ENCODE peak calls at places on chromosomes 5 and 9, in four cellular contexts. B is neuronal stem cell, I is H9, M is IMR-90. Y is an unnamed sample.

GRCh38 chr5:134380367-134380766 is 9.0 kb downstream of the UBE2B start:
- DNase-seq in B (no peak), I (no peak), M (no peak), Y (no peak)

GRCh38 chr9:96874947-96875459 is 20.7 kb upstream of the ZNF782 start:
- DNase-seq in B (no peak), I (no peak), M (peak), Y (peak)

GRCh38 chr5:24363789-24364534 is 280.8 kb downstream of the CDH10 start:
- DNase-seq in B (no peak), I (no peak), M (no peak), Y (no peak)

GRCh38 chr9:110214090-110214489 is 6.1 kb upstream of the C9orf152 start:
- DNase-seq in B (no peak), I (no peak), M (peak), Y (no peak)

GRCh38 chr5:24222866-24223265 is 421.9 kb downstream of the CDH10 start:
- DNase-seq in B (no peak), I (no peak), M (peak), Y (no peak)

GRCh38 chr5:32852535-32852934 is 141.4 kb downstream of the NPR3 start:
- DNase-seq in B (peak), I (peak), M (peak), Y (peak)

GRCh38 chr5:27592231-27592630 is 553.8 kb upstream of the CDH9 start:
- DNase-seq in B (no peak), I (no peak), M (no peak), Y (peak)

GRCh38 chr5:123450641-123451421 is 27.6 kb upstream of the CEP120 start:
- DNase-seq in B (no peak), I (no peak), M (no peak), Y (peak)

GRCh38 chr5:145543968-145544367 is 291.2 kb downstream of the PRELID2 start:
- DNase-seq in B (no peak), I (no peak), M (no peak), Y (no peak)

GRCh38 chr5:14267166-14267838 is 124.2 kb downstream of the TRIO start:
- DNase-seq in B (no peak), I (no peak), M (no peak), Y (no peak)

GRCh38 chr9:119368681-119369581 is at the start of gene BRINP1:
- DNase-seq in B (peak), I (peak), M (no peak), Y (peak)

GRCh38 chr5:121378559-121379359 is 472.9 kb upstream of the FTMT start:
- DNase-seq in B (no peak), I (peak), M (no peak), Y (no peak)

GRCh38 chr9:70569070-70569772 is 154.8 kb upstream of the KLF9 start:
- DNase-seq in B (no peak), I (no peak), M (peak), Y (peak)

GRCh38 chr5:137114529-137114928 is 384.6 kb downstream of the SPOCK1 start:
- DNase-seq in B (no peak), I (no peak), M (peak), Y (no peak)

GRCh38 chr5:179427032-179427675 is 81.9 kb upstream of the ADAMTS2 start:
- DNase-seq in B (no peak), I (no peak), M (no peak), Y (no peak)

GRCh38 chr5:141634720-141635119 is 1.9 kb downstream of the HDAC3 start:
- DNase-seq in B (no peak), I (no peak), M (no peak), Y (no peak)

GRCh38 chr5:103228056-103228455 is 30.5 kb upstream of the MACIR start:
- DNase-seq in B (no peak), I (no peak), M (no peak), Y (no peak)

GRCh38 chr5:103224894-103225246 is 33.7 kb upstream of the MACIR start:
- DNase-seq in B (no peak), I (no peak), M (no peak), Y (no peak)

GRCh38 chr5:103228588-103228987 is 30.0 kb upstream of the MACIR start:
- DNase-seq in B (no peak), I (no peak), M (no peak), Y (no peak)

GRCh38 chr5:103223031-103223955 is 35.3 kb upstream of the MACIR start:
- DNase-seq in B (no peak), I (peak), M (no peak), Y (no peak)

DNA sequence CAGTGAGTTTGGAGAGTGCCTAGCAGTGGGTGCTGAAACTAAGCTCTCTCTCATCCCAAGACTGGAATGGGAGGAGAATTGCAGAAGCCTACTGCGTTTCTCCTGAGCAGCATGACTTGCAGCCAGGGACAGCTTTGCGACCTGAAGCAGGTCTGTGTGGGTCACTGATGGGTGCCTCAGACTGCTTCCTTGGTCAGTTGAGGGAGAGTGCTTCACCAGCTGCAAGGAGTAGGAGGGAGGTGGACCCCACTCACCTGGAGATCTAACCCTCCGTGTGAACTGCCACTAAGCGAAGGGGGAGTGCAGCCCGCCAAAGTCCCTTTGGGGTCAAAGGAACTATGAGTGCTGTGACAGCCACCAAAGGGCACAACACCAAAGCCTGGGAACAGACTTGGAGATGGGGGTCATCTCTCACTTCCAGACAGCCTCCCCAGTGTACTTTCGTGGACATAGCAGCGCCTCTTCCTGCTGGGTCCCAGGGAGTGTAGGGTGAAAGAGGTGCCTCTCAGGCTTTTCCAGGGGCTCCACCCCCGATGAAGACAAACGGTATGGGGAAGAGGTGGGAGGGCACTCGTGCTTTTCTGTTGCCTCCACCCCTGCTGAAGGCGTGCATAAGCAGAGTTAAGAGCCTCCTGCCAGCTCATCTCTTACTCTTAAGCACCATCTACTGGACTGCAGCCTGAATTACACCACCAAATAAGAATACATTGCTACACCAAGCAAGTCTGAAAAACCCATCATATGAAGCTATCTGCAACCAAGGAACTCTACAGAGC is 34.3 kb upstream of the MACIR start:
- DNase-seq in B (peak), I (peak), M (peak), Y (peak)
- H2BK15ac ChIP-seq in B (peak), I (no peak), M (no peak), Y (no peak)

GRCh38 chr5:124905256-124905655 is 158.8 kb upstream of the ZNF608 start:
- DNase-seq in B (no peak), I (no peak), M (no peak), Y (no peak)
- H2BK15ac ChIP-seq in B (no peak), I (no peak), M (no peak), Y (no peak)

GRCh38 chr9:93946338-93946712 is 8.8 kb downstream of the BARX1 start:
- DNase-seq in B (no peak), I (no peak), M (no peak), Y (no peak)

GRCh38 chr9:93948456-93949072 is 6.6 kb downstream of the BARX1 start:
- DNase-seq in B (no peak), I (peak), M (no peak), Y (no peak)

GRCh38 chr9:93947409-93948070 is 7.6 kb downstream of the BARX1 start:
- DNase-seq in B (no peak), I (peak), M (no peak), Y (no peak)

GRCh38 chr9:93944011-93944410 is 11.1 kb downstream of the BARX1 start:
- DNase-seq in B (no peak), I (no peak), M (no peak), Y (no peak)

DNA sequence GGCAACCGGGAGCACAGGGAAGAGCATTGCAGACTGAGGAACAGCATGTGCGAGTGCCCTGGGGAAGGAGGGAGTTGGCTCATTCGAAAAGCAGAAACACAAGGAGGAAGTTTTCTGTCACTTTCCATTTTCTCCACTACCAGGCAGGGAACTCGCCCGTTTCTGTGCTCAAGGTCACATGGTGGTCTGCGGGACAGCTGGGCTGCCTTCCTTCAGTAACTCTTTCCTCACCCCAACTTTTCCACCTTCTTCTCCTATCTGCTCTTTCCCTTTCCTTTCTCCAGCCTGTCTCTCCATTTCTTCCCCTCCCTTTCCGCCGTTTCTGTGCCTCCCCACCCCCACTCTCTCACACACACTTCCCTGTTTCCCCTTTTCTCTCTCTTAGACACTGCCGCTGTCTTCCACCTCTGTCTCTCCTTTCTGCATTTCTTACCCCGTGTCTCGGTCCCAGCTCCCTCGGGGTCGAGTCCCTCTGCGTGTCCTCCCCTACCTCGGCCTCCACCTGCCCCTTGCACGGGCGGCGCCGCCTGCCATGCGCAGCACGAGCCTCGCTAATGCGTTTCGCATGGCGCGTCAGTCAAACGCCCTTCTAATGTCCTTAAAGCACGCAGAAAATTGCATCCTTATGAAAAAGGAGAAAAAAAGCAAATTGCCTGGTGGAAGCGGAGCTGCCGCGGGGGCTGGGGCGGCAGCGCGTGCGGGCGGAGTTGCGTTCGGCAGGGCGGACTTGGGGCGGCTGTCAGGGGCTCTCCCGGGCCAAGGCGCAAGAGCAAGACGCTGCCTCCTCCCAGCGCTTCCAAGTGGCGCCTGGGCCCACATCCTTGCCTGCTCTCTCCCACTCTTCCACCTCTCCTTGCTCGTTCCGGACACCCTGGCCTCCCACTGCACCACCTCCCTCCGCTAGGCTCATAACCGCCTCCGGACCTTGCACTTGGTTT is 9.5 kb downstream of the BARX1 start:
- DNase-seq in B (no peak), I (no peak), M (no peak), Y (no peak)
- H2BK15ac ChIP-seq in B (no peak), I (no peak), M (no peak), Y (peak)

DNA sequence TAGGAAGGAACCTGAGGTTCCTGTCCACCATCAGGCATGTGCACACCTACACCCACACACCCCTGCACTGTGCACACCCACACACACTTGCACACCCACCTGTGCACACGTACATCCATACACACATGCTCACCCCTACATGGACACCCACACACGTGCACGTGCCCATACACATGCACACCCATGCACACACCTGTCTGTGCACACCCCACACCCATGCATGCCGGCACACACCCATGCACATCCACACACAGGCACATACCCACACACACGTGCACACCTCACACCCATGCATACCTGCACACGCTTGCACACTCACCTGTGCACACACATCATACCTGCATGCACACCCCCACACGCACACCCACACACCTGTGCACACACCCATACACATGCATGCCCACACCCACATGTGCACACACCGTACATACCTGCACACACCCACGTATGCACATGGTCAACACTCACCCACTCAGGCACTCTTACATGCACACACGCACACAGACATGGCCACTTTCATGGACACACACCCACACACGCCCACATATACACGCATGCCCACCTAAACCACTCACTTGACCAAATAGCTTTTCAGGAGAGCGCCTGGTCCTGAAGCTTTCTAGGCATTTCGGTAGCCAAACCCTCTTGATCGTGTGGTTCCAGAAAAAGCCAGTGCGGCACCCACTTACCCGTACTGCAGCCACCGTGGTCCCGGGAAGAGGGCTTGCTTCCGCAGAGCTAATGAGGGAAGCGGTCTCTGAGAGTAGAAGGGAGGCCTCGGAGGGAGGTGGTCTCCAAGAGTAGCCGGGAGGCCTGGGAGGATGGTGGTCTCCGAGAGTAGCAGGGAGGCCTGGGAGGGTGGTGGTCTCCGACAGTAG is 36.7 kb upstream of the CLPTM1L start:
- DNase-seq in B (no peak), I (no peak), M (no peak), Y (no peak)
- H2BK15ac ChIP-seq in B (no peak), I (no peak), M (no peak), Y (no peak)

DNA sequence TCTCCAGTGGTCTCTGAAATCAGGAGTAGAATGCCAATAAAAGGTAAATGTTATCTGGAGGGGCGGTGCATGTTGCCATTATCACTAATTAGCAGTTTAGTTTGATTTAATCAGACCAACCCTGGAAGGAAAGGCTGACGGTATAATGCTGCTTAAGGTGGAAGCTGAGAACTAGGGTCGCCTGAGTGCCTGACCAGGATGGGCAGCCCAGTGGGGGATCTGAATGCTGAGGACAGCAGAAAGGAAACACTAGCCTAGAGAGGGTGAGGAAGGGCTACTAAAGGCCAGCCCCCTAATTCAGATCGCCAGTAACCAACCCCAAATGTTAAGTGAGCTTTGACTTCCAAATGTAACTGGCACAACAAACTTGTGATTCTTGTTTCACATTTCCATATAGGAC is 172.2 kb downstream of the APBA1 start:
- DNase-seq in B (no peak), I (no peak), M (no peak), Y (no peak)
- H2BK15ac ChIP-seq in B (no peak), I (no peak), M (no peak), Y (no peak)

GRCh38 chr5:131316026-131316425 is 52.2 kb downstream of the CDC42SE2 start:
- DNase-seq in B (no peak), I (no peak), M (no peak), Y (no peak)
- H2BK15ac ChIP-seq in B (no peak), I (no peak), M (no peak), Y (no peak)

Y was measured in mesenchymal stem cell.